ENCODE peak calls at places on chromosomes 6 and 20, in ten cellular contexts. X is HL-60; K is AG04450; F is CD4-positive, alpha-beta T cell; I is heart left ventricle; C is uterus; Q is mammary epithelial cell; S is substantia nigra; L is left lung; G is H9. Z is an unnamed sample.

GRCh38 chr6:26401389-26401986 is 587 bp upstream of the BTN3A1 start:
- DNase-seq in G (no peak), L (no peak), I (no peak), Q (no peak), K (no peak), X (no peak), C (no peak), F (no peak), S (no peak), Z (no peak)

GRCh38 chr6:66403965-66404364 is 696.9 kb upstream of the EYS start:
- DNase-seq in C (no peak), X (no peak), Q (no peak), L (no peak), I (no peak), K (no peak), F (no peak), S (no peak), G (no peak), Z (no peak)

GRCh38 chr20:48904566-48905321 is 16.8 kb upstream of the ARFGEF2 start:
- DNase-seq in I (peak; percentile 39), C (peak; percentile 56), F (peak; percentile 53), K (no peak), L (no peak), Q (peak; percentile 40), X (peak; percentile 74), S (no peak), G (peak; percentile 64), Z (peak; percentile 73)

GRCh38 chr6:169619650-169620049 is 82.2 kb downstream of the WDR27 start:
- DNase-seq in I (no peak), S (no peak), F (no peak), L (no peak), X (no peak), G (no peak), Q (peak; percentile 69), C (no peak), K (no peak), Z (peak; percentile 24)

GRCh38 chr6:68054776-68055175 is 580.3 kb upstream of the ADGRB3 start:
- DNase-seq in C (no peak), L (no peak), Q (no peak), X (no peak), S (no peak), K (no peak), F (no peak), G (no peak), I (no peak), Z (no peak)

GRCh38 chr20:5990946-5991345 is 40.5 kb downstream of the MCM8 start:
- DNase-seq in K (no peak), F (no peak), S (no peak), C (no peak), L (no peak), X (no peak), Q (no peak), I (no peak), G (no peak), Z (no peak)

GRCh38 chr6:39907871-39908575 is 26.2 kb downstream of the MOCS1 start:
- DNase-seq in Q (no peak), X (no peak), S (no peak), G (no peak), K (no peak), C (no peak), I (no peak), F (no peak), L (no peak), Z (no peak)

GRCh38 chr6:15481892-15482291 is 180.9 kb downstream of the DTNBP1 start:
- DNase-seq in F (no peak), K (no peak), X (no peak), I (no peak), L (no peak), C (no peak), Q (peak; percentile 27), S (no peak), G (no peak), Z (no peak)

GRCh38 chr20:48283470-48284110 is 498.3 kb upstream of the SULF2 start:
- DNase-seq in C (no peak), I (no peak), Q (peak; percentile 90), L (peak; percentile 64), G (no peak), F (no peak), X (no peak), K (peak; percentile 48), S (peak; percentile 68), Z (no peak)

GRCh38 chr6:158703840-158704822 is 54.3 kb downstream of the SYTL3 start:
- DNase-seq in F (peak; percentile 69), S (peak; percentile 35), X (peak; percentile 69), L (peak; percentile 86), G (peak; percentile 86), Q (peak; percentile 64), K (no peak), I (peak; percentile 84), C (peak; percentile 82), Z (peak; percentile 84)

GRCh38 chr6:166552600-166552999 is 33.9 kb downstream of the RAMACL start:
- DNase-seq in L (no peak), S (no peak), I (no peak), Q (no peak), K (no peak), F (no peak), X (no peak), C (no peak), G (no peak), Z (no peak)

GRCh38 chr20:3492669-3493068 is 21.9 kb downstream of the ATRN start:
- DNase-seq in S (no peak), F (no peak), G (no peak), X (no peak), I (no peak), Q (no peak), L (no peak), C (no peak), K (no peak), Z (no peak)

GRCh38 chr20:7608246-7608645 is 332.0 kb downstream of the HAO1 start:
- DNase-seq in X (no peak), L (no peak), G (no peak), S (no peak), I (no peak), F (no peak), C (no peak), K (no peak), Q (no peak), Z (peak; percentile 37)
- H3K27ac ChIP-seq in X (no peak overlapping the region), L (no peak overlapping the region), G (no peak overlapping the region), S (no peak overlapping the region), I (no peak overlapping the region), F (no peak overlapping the region), C (no peak overlapping the region), K (no peak overlapping the region), Q (no peak overlapping the region), Z (no peak overlapping the region)

DNA sequence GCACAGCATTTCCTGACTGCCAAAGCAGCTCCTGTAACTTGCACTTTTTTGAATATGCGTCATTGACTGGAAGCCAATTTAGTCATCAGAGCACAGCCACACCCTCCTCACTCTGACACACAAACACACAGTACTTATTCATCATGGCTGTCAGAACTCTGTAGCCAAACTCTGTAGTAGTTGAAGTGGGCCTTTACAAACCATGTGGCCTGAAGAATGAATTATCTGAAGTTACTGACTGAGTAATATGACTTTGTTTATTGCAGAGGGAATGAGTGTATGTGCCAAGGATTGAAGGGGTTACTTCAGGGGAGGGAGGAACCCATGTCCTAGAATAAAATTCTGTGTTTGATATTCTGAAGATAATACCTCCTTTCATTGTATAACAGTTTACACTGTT is 102.7 kb downstream of the FIG4 start:
- DNase-seq in X (no peak), L (no peak), F (no peak), K (peak; percentile 73), G (no peak), I (no peak), S (no peak), Q (peak; percentile 91), C (peak; percentile 20), Z (no peak)
- H3K27ac ChIP-seq in X (peak overlapping the region; percentile 69), L (peak overlapping the region; percentile 64), F (no peak overlapping the region), K (peak overlapping the region; percentile 42), G (no peak overlapping the region), I (peak overlapping the region; percentile 66), S (peak overlapping the region; percentile 17), Q (peak overlapping the region; percentile 87), C (peak overlapping the region; percentile 58), Z (no peak overlapping the region)

GRCh38 chr20:62242196-62242595 is 3.9 kb downstream of the OSBPL2 start:
- DNase-seq in I (no peak), K (no peak), L (no peak), F (no peak), X (no peak), S (no peak), Q (no peak), G (no peak), C (no peak), Z (no peak)
- H3K27ac ChIP-seq in I (no peak overlapping the region), K (no peak overlapping the region), L (no peak overlapping the region), F (no peak overlapping the region), X (no peak overlapping the region), S (no peak overlapping the region), Q (no peak overlapping the region), G (no peak overlapping the region), C (no peak overlapping the region), Z (no peak overlapping the region)

GRCh38 chr6:7562769-7563168 is 21.3 kb downstream of the DSP start:
- DNase-seq in L (no peak), X (peak; percentile 77), S (no peak), Q (no peak), C (no peak), I (no peak), K (no peak), F (no peak), G (no peak), Z (no peak)

GRCh38 chr6:7559651-7560385 is 18.3 kb downstream of the DSP start:
- DNase-seq in Q (peak; percentile 92), I (no peak), L (no peak), S (no peak), F (no peak), C (no peak), X (no peak), G (no peak), K (no peak), Z (no peak)

GRCh38 chr6:7557652-7558051 is 16.2 kb downstream of the DSP start:
- DNase-seq in K (no peak), F (no peak), G (no peak), I (no peak), X (no peak), C (no peak), L (no peak), Q (no peak), S (no peak), Z (no peak)

GRCh38 chr6:7559196-7559595 is 17.7 kb downstream of the DSP start:
- DNase-seq in X (no peak), S (no peak), F (no peak), G (no peak), Q (no peak), L (no peak), I (no peak), C (no peak), K (no peak), Z (no peak)

GRCh38 chr6:7561153-7561964 is 19.9 kb downstream of the DSP start:
- DNase-seq in X (no peak), C (no peak), G (no peak), K (no peak), Q (peak; percentile 89), S (no peak), L (no peak), I (no peak), F (no peak), Z (no peak)
- H3K27ac ChIP-seq in X (no peak overlapping the region), C (no peak overlapping the region), G (no peak overlapping the region), K (no peak overlapping the region), Q (peak overlapping the region; percentile 88), S (no peak overlapping the region), L (no peak overlapping the region), I (no peak overlapping the region), F (no peak overlapping the region), Z (no peak overlapping the region)

GRCh38 chr6:16739329-16739801 is 21.9 kb downstream of the ATXN1 start:
- DNase-seq in I (no peak), S (no peak), F (no peak), X (no peak), C (no peak), G (no peak), L (no peak), Q (peak; percentile 84), K (no peak), Z (peak; percentile 20)
- H3K27ac ChIP-seq in I (no peak overlapping the region), S (no peak overlapping the region), F (no peak overlapping the region), X (no peak overlapping the region), C (peak overlapping the region; percentile 53), G (no peak overlapping the region), L (no peak overlapping the region), Q (peak overlapping the region; percentile 19), K (no peak overlapping the region), Z (no peak overlapping the region)

Z was measured in neural progenitor cell.